ENCODE peak calls at places on chromosomes 16 and 17, in four cellular contexts. N, H, K and I are unnamed samples.

GRCh38 chr16:2752850-2753522 is 548 bp downstream of the SRRM2 start:
- DNase-seq in N (peak; percentile 56), H (peak; percentile 94), K (peak; percentile 91), I (peak; percentile 58)

GRCh38 chr17:40901981-40902862 is 17.2 kb upstream of the KRT20 start:
- DNase-seq in N (peak; percentile 99), H (no peak), K (no peak), I (peak; percentile 70)

GRCh38 chr17:64491995-64492394 is 4.9 kb downstream of the POLG2 start:
- DNase-seq in N (no peak), H (no peak), K (no peak), I (no peak)

GRCh38 chr17:48014603-48015037 is 23.0 kb downstream of the COPZ2 start:
- DNase-seq in N (no peak), H (peak; percentile 81), K (peak; percentile 41), I (no peak)

GRCh38 chr17:57107498-57108101 is 22.6 kb downstream of the AKAP1 start:
- DNase-seq in N (peak; percentile 72), H (no peak), K (peak; percentile 48), I (peak; percentile 94)

GRCh38 chr17:3710951-3711383 is 12.7 kb upstream of the HASPIN start:
- DNase-seq in N (no peak), H (no peak), K (no peak), I (no peak)

GRCh38 chr17:39092672-39093250 is 58.7 kb downstream of the PLXDC1 start:
- DNase-seq in N (no peak), H (no peak), K (no peak), I (no peak)

GRCh38 chr16:84072014-84072413 is 29.4 kb upstream of the SLC38A8 start:
- DNase-seq in N (no peak), H (no peak), K (no peak), I (no peak)

GRCh38 chr17:40696651-40697072 is 6.9 kb downstream of the KRT24 start:
- DNase-seq in N (no peak), H (no peak), K (no peak), I (no peak)

GRCh38 chr17:51079049-51079448 is 41.6 kb downstream of the SPAG9 start:
- DNase-seq in N (no peak), H (no peak), K (no peak), I (no peak)

GRCh38 chr16:89009343-89010209 is 32.6 kb upstream of the CBFA2T3 start:
- DNase-seq in N (no peak), H (no peak), K (peak; percentile 71), I (no peak)

DNA sequence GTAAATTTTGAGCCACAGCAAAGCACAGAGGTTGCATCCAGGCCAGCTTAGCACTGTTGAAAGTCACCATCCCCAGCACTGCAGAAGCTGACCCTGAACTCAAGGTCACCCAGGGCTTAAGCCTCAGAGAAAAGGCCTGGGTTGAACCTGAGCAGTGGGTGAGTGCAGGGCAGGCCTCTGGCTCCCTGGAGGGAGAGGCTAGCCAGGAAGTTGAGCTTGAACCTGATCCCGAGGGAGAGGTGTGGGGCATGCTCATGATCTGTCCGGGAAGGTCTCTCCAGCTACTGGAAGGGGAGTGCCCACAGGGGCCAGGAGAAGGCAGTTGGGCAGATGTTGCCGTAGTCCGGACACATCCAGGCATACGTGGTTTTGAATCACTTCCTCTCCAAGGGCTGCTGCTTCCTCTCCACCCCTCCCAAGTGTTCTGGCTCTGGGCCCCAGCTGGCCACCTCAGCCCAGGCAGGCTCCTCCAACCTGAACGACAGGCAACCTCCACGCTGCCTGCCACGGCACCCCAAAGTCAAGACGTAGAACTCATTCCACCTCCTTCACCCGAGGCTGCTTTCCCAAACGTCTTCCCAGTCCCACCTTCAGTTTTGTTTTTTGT is 18.4 kb downstream of the CARHSP1 start:
- DNase-seq in N (peak; percentile 91), H (peak; percentile 36), K (no peak), I (no peak)
- TF ChIP-seq ELF1 in N (peak; percentile 87), H (no peak), K (no peak), I (no peak)

GRCh38 chr17:32570081-32570396 is 83.2 kb downstream of the CDK5R1 start:
- DNase-seq in N (no peak), H (no peak), K (no peak), I (no peak)

DNA sequence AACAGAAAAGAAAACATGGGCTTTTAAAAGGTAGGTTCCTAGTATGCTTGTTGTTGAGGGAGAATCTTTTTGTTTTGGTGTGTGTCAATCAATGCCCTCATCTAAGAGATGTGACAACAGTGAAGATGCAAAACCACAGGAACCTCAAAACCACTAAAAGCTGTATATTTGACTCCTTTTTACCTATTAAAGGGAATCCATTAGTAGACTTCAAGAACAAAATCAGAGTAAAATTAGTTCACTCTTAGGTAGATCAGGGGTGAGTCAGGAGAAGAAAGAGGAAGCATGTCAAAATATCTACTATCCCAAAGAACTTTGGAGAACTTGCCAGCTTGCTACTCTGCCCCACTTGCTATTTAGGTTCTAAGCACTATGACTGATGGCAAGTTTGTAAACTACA is 89.1 kb downstream of the CDK5R1 start:
- DNase-seq in N (no peak), H (no peak), K (no peak), I (no peak)
- TF ChIP-seq ELF1 in N (no peak), H (no peak), K (no peak), I (no peak)

GRCh38 chr17:36773039-36773438 is 164.2 kb upstream of the LHX1 start:
- DNase-seq in N (no peak), H (no peak), K (no peak), I (no peak)
- TF ChIP-seq ELF1 in N (no peak), H (no peak), K (no peak), I (no peak)

GRCh38 chr16:65487231-65487630 is 365.4 kb upstream of the CDH11 start:
- DNase-seq in N (no peak), H (no peak), K (no peak), I (no peak)

GRCh38 chr16:65480276-65480675 is 358.4 kb upstream of the CDH11 start:
- DNase-seq in N (no peak), H (no peak), K (no peak), I (no peak)

GRCh38 chr16:65476556-65476955 is 354.7 kb upstream of the CDH11 start:
- DNase-seq in N (no peak), H (no peak), K (no peak), I (no peak)

DNA sequence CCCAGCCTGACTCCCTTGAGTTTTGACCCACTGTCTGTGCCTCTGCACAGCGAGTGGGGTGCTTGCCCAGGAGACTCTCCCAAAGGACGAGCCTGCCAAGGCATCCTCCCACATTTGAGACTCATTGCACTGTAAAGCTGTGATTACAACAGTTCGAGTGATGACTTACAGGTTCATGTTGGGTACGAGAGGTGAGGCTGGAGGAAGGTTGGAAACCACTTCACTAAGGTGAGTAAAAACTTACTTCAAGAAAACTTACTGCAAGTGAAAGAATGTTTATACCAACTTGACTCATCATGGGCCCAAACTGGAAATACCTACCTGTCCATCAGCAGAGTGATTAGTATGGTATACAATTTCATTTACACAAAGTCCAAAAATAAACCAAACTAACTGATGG is 360.1 kb upstream of the CDH11 start:
- DNase-seq in N (no peak), H (no peak), K (no peak), I (no peak)
- TF ChIP-seq ELF1 in N (no peak), H (no peak), K (no peak), I (no peak)